ENCODE peak calls at places on chromosomes 4 and X, in ten cellular contexts. X is amygdala; W is GM12865; C is ovary; H is stimulated activated CD4-positive, alpha-beta T cell treated with anti-CD3 and anti-CD28 coated beads, Interleukin-12 subunit alpha, Interleukin-12 subunit beta, amount 100 ng/mL, for 48 hours; G is GM03348; K is esophagus squamous epithelium; M is stimulated activated CD8-positive, alpha-beta memory T cell treated with anti-CD3 and anti-CD28 coated beads, Interleukin-12 subunit alpha, Interleukin-12 subunit beta, amount 100 ng/mL, for 4 hours; T is naive thymus-derived CD4-positive, alpha-beta T cell; A is lower lobe of right lung. N is an unnamed sample.

GRCh38 chr4:16864199-16864598 is 34.2 kb downstream of the LDB2 start:
- DNase-seq in W (no peak), K (no peak), M (no peak), A (no peak), X (no peak), G (no peak), T (no peak), C (no peak), H (no peak), N (no peak)

GRCh38 chrX:48560056-48560455 is 14.2 kb upstream of the RBM3 start:
- DNase-seq in G (no peak), X (no peak), W (no peak), A (no peak), K (no peak), H (no peak), C (no peak), T (no peak), M (no peak), N (no peak)

GRCh38 chrX:345020-345925 is 26.7 kb upstream of the GTPBP6 start:
- DNase-seq in C (no peak), M (no peak), G (no peak), W (no peak), H (no peak), T (no peak), X (no peak), A (peak; percentile 32), K (no peak), N (no peak)

GRCh38 chr4:25020240-25020639 is 10.5 kb downstream of the LGI2 start:
- DNase-seq in G (no peak), W (no peak), H (no peak), K (no peak), T (no peak), C (no peak), M (no peak), A (no peak), X (no peak), N (no peak)

GRCh38 chr4:184892999-184893398 is 67.2 kb upstream of the ACSL1 start:
- DNase-seq in G (no peak), W (no peak), K (no peak), A (no peak), H (no peak), X (no peak), C (no peak), T (no peak), M (no peak), N (no peak)

GRCh38 chrX:16828126-16828908 is 41.8 kb downstream of the RBBP7 start:
- DNase-seq in K (no peak), H (no peak), W (no peak), X (no peak), T (no peak), A (no peak), C (peak; percentile 40), M (no peak), G (no peak), N (peak; percentile 18)

GRCh38 chrX:30224541-30224940 is 5.9 kb upstream of the MAGEB3 start:
- DNase-seq in K (no peak), X (no peak), W (no peak), A (no peak), T (no peak), H (no peak), G (no peak), C (no peak), M (no peak), N (no peak)

GRCh38 chr4:186920486-186920885 is 196.8 kb upstream of the FAT1 start:
- DNase-seq in A (no peak), H (no peak), T (no peak), X (no peak), K (no peak), W (no peak), C (no peak), M (no peak), G (peak; percentile 28), N (no peak)

GRCh38 chrX:53262918-53263394 is 18.4 kb downstream of the IQSEC2 start:
- DNase-seq in C (no peak), K (no peak), X (no peak), A (no peak), T (no peak), M (no peak), H (no peak), W (no peak), G (peak; percentile 78), N (peak; percentile 57)

GRCh38 chr4:182748949-182749348 is 168.2 kb downstream of the DCTD start:
- DNase-seq in C (no peak), X (no peak), T (no peak), W (no peak), H (no peak), M (no peak), K (no peak), G (no peak), A (no peak), N (no peak)

GRCh38 chrX:24357101-24357500 is 3.3 kb upstream of the SUPT20HL1 start:
- DNase-seq in H (no peak), C (no peak), G (peak; percentile 33), T (no peak), W (no peak), A (no peak), M (no peak), K (no peak), X (no peak), N (no peak)

GRCh38 chrX:106178826-106179225 is 10.7 kb downstream of the PWWP3B start:
- DNase-seq in X (no peak), G (no peak), M (no peak), A (no peak), K (no peak), C (no peak), W (no peak), H (no peak), T (no peak), N (no peak)

GRCh38 chr4:112031712-112032328 is 113.4 kb upstream of the FAM241A start:
- DNase-seq in T (no peak), C (no peak), W (peak; percentile 59), G (peak; percentile 74), K (no peak), M (no peak), A (no peak), X (no peak), H (no peak), N (peak; percentile 16)

GRCh38 chr4:53863731-53864130 is 200.7 kb downstream of the CHIC2 start:
- DNase-seq in G (no peak), H (no peak), T (no peak), A (no peak), M (no peak), C (no peak), W (no peak), K (no peak), X (no peak), N (no peak)

GRCh38 chrX:53494427-53494826 is 60.3 kb upstream of the HSD17B10 start:
- DNase-seq in G (peak; percentile 19), C (no peak), A (no peak), X (no peak), M (no peak), W (no peak), H (no peak), K (no peak), T (no peak), N (no peak)

GRCh38 chr4:1872918-1873269 is 1.7 kb downstream of the NSD2 start:
- DNase-seq in C (no peak), M (no peak), H (no peak), X (no peak), K (no peak), W (peak; percentile 82), T (no peak), G (peak; percentile 58), A (no peak), N (no peak)

N was measured in mucosa of gallbladder.